ENCODE peak calls at places on chromosomes 12 and 14, in seven cellular contexts. H, R, Z, E, B, K and N are unnamed samples.

GRCh38 chr14:39731912-39732311 is 299.7 kb upstream of the FBXO33 start:
- DNase-seq in R (no peak), B (no peak), E (peak), H (no peak), K (no peak), Z (no peak), N (no peak)

GRCh38 chr14:64812412-64812811 is 67.3 kb downstream of the SPTB start:
- DNase-seq in B (peak), E (peak), Z (peak), R (peak), H (no peak), K (no peak), N (no peak)

GRCh38 chr14:101460986-101461750 is 100.1 kb upstream of the DIO3 start:
- DNase-seq in Z (no peak), H (no peak), R (no peak), B (no peak), E (no peak), K (no peak), N (no peak)

GRCh38 chr12:4120316-4120920 is 153.1 kb upstream of the CCND2 start:
- DNase-seq in R (no peak), H (no peak), B (no peak), Z (no peak), E (no peak), K (no peak), N (no peak)

GRCh38 chr12:131607658-131608447 is 103.0 kb upstream of the SFSWAP start:
- DNase-seq in H (no peak), K (no peak), Z (no peak), E (no peak), R (no peak), B (no peak), N (no peak)

GRCh38 chr12:124428136-124428791 is 133.4 kb downstream of the RFLNA start:
- DNase-seq in E (no peak), B (no peak), H (no peak), K (no peak), Z (no peak), R (peak), N (no peak)

GRCh38 chr14:54220122-54220691 is 176.6 kb upstream of the CDKN3 start:
- DNase-seq in H (no peak), R (peak), E (no peak), K (no peak), B (peak), Z (peak), N (no peak)

GRCh38 chr14:80364274-80364673 is 153.0 kb upstream of the DIO2 start:
- DNase-seq in K (no peak), E (peak), H (no peak), B (no peak), R (no peak), Z (no peak), N (no peak)

GRCh38 chr14:91029451-91030217 is 30.8 kb downstream of the RPS6KA5 start:
- DNase-seq in K (no peak), E (no peak), R (no peak), H (no peak), Z (no peak), B (no peak), N (no peak)

GRCh38 chr12:2256453-2256852 is 203.7 kb downstream of the CACNA1C start:
- DNase-seq in K (no peak), Z (no peak), B (no peak), R (no peak), H (no peak), E (no peak), N (no peak)

GRCh38 chr12:39824505-39825198 is 205.0 kb upstream of the ABCD2 start:
- DNase-seq in Z (no peak), E (peak), H (no peak), R (no peak), B (no peak), K (no peak), N (no peak)

GRCh38 chr14:64074961-64075619 is 219.1 kb downstream of the ESR2 start:
- DNase-seq in R (no peak), E (peak), Z (no peak), K (no peak), H (no peak), B (no peak), N (no peak)

GRCh38 chr14:58659846-58660245 is 22.1 kb downstream of the DACT1 start:
- DNase-seq in E (no peak), R (no peak), Z (no peak), H (no peak), K (no peak), B (no peak), N (no peak)

GRCh38 chr12:40745386-40745785 is 53.1 kb downstream of the CNTN1 start:
- DNase-seq in Z (no peak), B (no peak), R (no peak), E (peak), K (no peak), H (no peak), N (no peak)

GRCh38 chr14:65359503-65359902 is 53.0 kb upstream of the FUT8 start:
- DNase-seq in Z (no peak), K (no peak), R (no peak), E (peak), B (no peak), H (no peak), N (no peak)

GRCh38 chr12:94062194-94062593 is 86.2 kb upstream of the PLXNC1 start:
- DNase-seq in B (no peak), Z (no peak), R (no peak), K (no peak), H (no peak), E (no peak), N (no peak)